ENCODE peak calls at places on chromosomes 1 and 21, in eight cellular contexts. T is NCI-H1105 treated with DMSO at 0.1 percent for 48 hours; Z is right lobe of liver; M is GM23338; D is fibroblast of lung; W is NCI-H1417 treated with DMSO at 0.1 percent for 48 hours; E is stimulated activated CD8-positive, alpha-beta memory T cell treated with anti-CD3 and anti-CD28 coated beads, Interleukin-15, amount 100 ng/mL, for 48 hours; K is activated naive CD8-positive, alpha-beta T cell treated with anti-CD3 and anti-CD28 coated beads, Interleukin-2, amount 10 ng/mL, durations not matched to agents 7 days and 5 days. L is an unnamed sample.

GRCh38 chr1:28056129-28056925 is 32.1 kb downstream of the EYA3 start:
- DNase-seq in T (no peak), Z (no peak), M (no peak), D (no peak), W (no peak), E (peak), K (peak), L (no peak)

GRCh38 chr1:227174136-227174535 is 144.2 kb downstream of the CDC42BPA start:
- DNase-seq in T (no peak), Z (no peak), M (no peak), D (peak), W (no peak), E (no peak), K (no peak), L (no peak)

GRCh38 chr1:203643213-203644045 is 16.8 kb downstream of the ATP2B4 start:
- DNase-seq in T (no peak), Z (no peak), M (no peak), D (no peak), W (no peak), E (no peak), K (no peak), L (no peak)

GRCh38 chr1:210618379-210618778 is 289.7 kb downstream of the HHAT start:
- DNase-seq in T (no peak), Z (no peak), M (no peak), D (no peak), W (no peak), E (no peak), K (no peak), L (no peak)

GRCh38 chr1:77394166-77394565 is 112.3 kb downstream of the AK5 start:
- DNase-seq in T (no peak), Z (no peak), M (no peak), D (no peak), W (no peak), E (no peak), K (no peak), L (no peak)

GRCh38 chr1:4653796-4654715 is at the start of gene AJAP1:
- DNase-seq in T (no peak), Z (no peak), M (no peak), D (no peak), W (no peak), E (no peak), K (peak), L (no peak)

GRCh38 chr1:37999434-38000232 is 5.7 kb downstream of the FHL3 start:
- DNase-seq in T (no peak), Z (peak), M (peak), D (peak), W (no peak), E (no peak), K (no peak), L (peak)

GRCh38 chr1:31405578-31406245 is 7.3 kb upstream of the SERINC2 start:
- DNase-seq in T (no peak), Z (no peak), M (no peak), D (no peak), W (no peak), E (no peak), K (no peak), L (no peak)

GRCh38 chr1:230066036-230066435 is 1.0 kb upstream of the GALNT2 start:
- DNase-seq in T (no peak), Z (no peak), M (no peak), D (no peak), W (no peak), E (no peak), K (no peak), L (no peak)

GRCh38 chr1:53344921-53345838 is 17.3 kb upstream of the LRP8 start:
- DNase-seq in T (no peak), Z (peak), M (no peak), D (no peak), W (no peak), E (no peak), K (peak), L (no peak)

GRCh38 chr1:238487931-238488330 is 597.2 kb upstream of the ZP4 start:
- DNase-seq in T (no peak), Z (no peak), M (no peak), D (no peak), W (no peak), E (no peak), K (no peak), L (no peak)

GRCh38 chr1:180117764-180118116 is 36.9 kb upstream of the QSOX1 start:
- DNase-seq in T (no peak), Z (no peak), M (no peak), D (peak), W (no peak), E (no peak), K (no peak), L (no peak)

GRCh38 chr21:29075706-29076447 is 2.4 kb upstream of the CCT8 start:
- DNase-seq in T (no peak), Z (no peak), M (no peak), D (no peak), W (no peak), E (no peak), K (no peak), L (no peak)

GRCh38 chr21:45080232-45080631 is 5.9 kb downstream of the ADARB1 start:
- DNase-seq in T (no peak), Z (no peak), M (no peak), D (no peak), W (no peak), E (no peak), K (no peak), L (no peak)

GRCh38 chr21:28118570-28118969 is 874.1 kb downstream of the LTN1 start:
- DNase-seq in T (no peak), Z (no peak), M (no peak), D (no peak), W (no peak), E (no peak), K (no peak), L (no peak)

GRCh38 chr21:36070999-36071398 is 1.2 kb downstream of the CBR1 start:
- DNase-seq in T (no peak), Z (no peak), M (no peak), D (no peak), W (no peak), E (no peak), K (no peak), L (no peak)